ENCODE peak calls at places on chromosomes 7 and 10, in nine cellular contexts. B is NCI-H1105; U is activated naive CD8-positive, alpha-beta T cell treated with anti-CD3 and anti-CD28 coated beads, Interleukin-2, amount 50 U/mL, for 24 hours; A is mucosa of gallbladder; F is endothelial cell; Q is kidney tubule cell; V is OCI-LY7; P is astrocyte of the spinal cord; Y is Calu3. C is an unnamed sample.

GRCh38 chr7:26779978-26780595 is 84.3 kb downstream of the SKAP2 start:
- DNase-seq in B (no peak), U (no peak), A (no peak), F (no peak), Q (no peak), V (no peak), P (no peak), Y (no peak), C (no peak)

GRCh38 chr7:117458977-117459583 is 20.7 kb upstream of the CFTR start:
- DNase-seq in B (peak; percentile 31), U (no peak), A (no peak), F (no peak), Q (peak; percentile 54), V (peak; percentile 28), P (peak; percentile 35), Y (no peak), C (no peak)

GRCh38 chr10:88190123-88190522 is 326.7 kb downstream of the PTEN start:
- DNase-seq in B (no peak), U (no peak), A (no peak), F (no peak), Q (no peak), V (no peak), P (no peak), Y (no peak), C (no peak)

GRCh38 chr10:60803433-60803832 is 25.2 kb downstream of the CDK1 start:
- DNase-seq in B (no peak), U (no peak), A (no peak), F (no peak), Q (no peak), V (no peak), P (no peak), Y (no peak), C (no peak)

GRCh38 chr10:72719941-72720592 is 28.1 kb downstream of the MCU start:
- DNase-seq in B (no peak), U (no peak), A (no peak), F (no peak), Q (peak; percentile 56), V (no peak), P (no peak), Y (no peak), C (no peak)

GRCh38 chr7:18210382-18210781 is 182.7 kb upstream of the PRPS1L1 start:
- DNase-seq in B (no peak), U (no peak), A (no peak), F (no peak), Q (no peak), V (no peak), P (no peak), Y (no peak), C (no peak)

GRCh38 chr7:101618207-101618839 is 10.8 kb downstream of the MYL10 start:
- DNase-seq in B (no peak), U (no peak), A (no peak), F (no peak), Q (no peak), V (no peak), P (no peak), Y (no peak), C (no peak)

GRCh38 chr10:78319371-78319770 is 285.7 kb downstream of the RPS24 start:
- DNase-seq in B (no peak), U (no peak), A (peak; percentile 3), F (no peak), Q (no peak), V (no peak), P (no peak), Y (no peak), C (no peak)

GRCh38 chr10:35765039-35765662 is 123.1 kb upstream of the FZD8 start:
- DNase-seq in B (no peak), U (no peak), A (peak; percentile 70), F (no peak), Q (peak; percentile 49), V (no peak), P (no peak), Y (peak; percentile 54), C (no peak)

GRCh38 chr10:30553625-30554442 is 75.7 kb downstream of the LYZL2 start:
- DNase-seq in B (no peak), U (no peak), A (peak; percentile 80), F (peak; percentile 45), Q (peak; percentile 26), V (no peak), P (peak; percentile 19), Y (peak; percentile 19), C (peak; percentile 41)

GRCh38 chr7:77460057-77460486 is 43.9 kb upstream of the GSAP start:
- DNase-seq in B (no peak), U (no peak), A (no peak), F (no peak), Q (no peak), V (peak; percentile 5), P (no peak), Y (no peak), C (peak; percentile 43)

C was measured in A549.